ENCODE peak calls at places on chromosomes 1 and 21, in five cellular contexts. Y, G, E, D and S are unnamed samples.

GRCh38 chr1:2340918-2341254 is 50.5 kb downstream of the MORN1 start:
- DNase-seq in Y (no peak), E (no peak), D (no peak), G (no peak), S (no peak)

GRCh38 chr1:44120398-44120949 is 1.9 kb downstream of the KLF17 start:
- DNase-seq in G (no peak), D (no peak), E (no peak), Y (no peak), S (no peak)

GRCh38 chr1:14339288-14339687 is 259.2 kb upstream of the KAZN start:
- DNase-seq in Y (no peak), D (no peak), G (no peak), E (no peak), S (no peak)

GRCh38 chr1:17603091-17603841 is 63.8 kb downstream of the ARHGEF10L start:
- DNase-seq in Y (no peak), D (no peak), G (no peak), E (no peak), S (no peak)

GRCh38 chr1:186094170-186094569 is 280.9 kb downstream of the TPR start:
- DNase-seq in E (no peak), Y (no peak), D (no peak), G (no peak), S (no peak)

GRCh38 chr1:156760796-156761104 is 6.6 kb upstream of the PRCC start:
- DNase-seq in E (no peak), Y (no peak), G (no peak), D (no peak), S (no peak)

GRCh38 chr1:154193821-154194220 is 1.9 kb upstream of the TPM3 start:
- DNase-seq in E (no peak), D (peak; percentile 87), Y (no peak), G (no peak), S (no peak)

GRCh38 chr21:17757671-17758070 is 61.5 kb downstream of the C21orf91 start:
- DNase-seq in G (no peak), Y (no peak), E (no peak), D (no peak), S (no peak)

GRCh38 chr1:98781906-98782305 is 120.4 kb downstream of the SNX7 start:
- DNase-seq in Y (no peak), D (no peak), G (no peak), E (no peak), S (no peak)

GRCh38 chr1:185681034-185681633 is 53.1 kb upstream of the HMCN1 start:
- DNase-seq in Y (no peak), E (no peak), D (peak; percentile 81), G (no peak), S (no peak)

GRCh38 chr21:46567348-46567747 is 37.5 kb downstream of the S100B start:
- DNase-seq in D (no peak), Y (no peak), E (no peak), G (no peak), S (no peak)

GRCh38 chr1:3453891-3454810 is at the start of gene ARHGEF16:
- DNase-seq in D (peak; percentile 80), E (peak; percentile 34), Y (peak; percentile 21), G (no peak), S (peak; percentile 85)